ENCODE peak calls at places on chromosomes 1 and 21, in nine cellular contexts. One of them, this sample, is unnamed.

GRCh38 chr1:91697322-91698260 is 188.4 kb downstream of the TGFBR3 start:
- DNase-seq in NCI-H1092: no peak
- DNase-seq in activated T-cell treated with anti-CD3 and anti-CD28 coated beads for 1 hour: peak; percentile 14
- DNase-seq in osteocyte: no peak
- DNase-seq in LNCaP clone FGC: no peak
- DNase-seq in lung microvascular endothelial cell: no peak
- DNase-seq in activated CD8-positive, alpha-beta memory T cell treated with anti-CD3 and anti-CD28 coated beads for 48 hours: no peak
- DNase-seq in stimulated activated naive CD4-positive, alpha-beta T cell: no peak
- DNase-seq in ACHN: no peak
- DNase-seq in this sample: no peak

GRCh38 chr1:3771108-3772026 is 1.2 kb upstream of the SMIM1 start:
- DNase-seq in NCI-H1092: no peak
- DNase-seq in activated T-cell treated with anti-CD3 and anti-CD28 coated beads for 1 hour: no peak
- DNase-seq in osteocyte: no peak
- DNase-seq in LNCaP clone FGC: no peak
- DNase-seq in lung microvascular endothelial cell: no peak
- DNase-seq in activated CD8-positive, alpha-beta memory T cell treated with anti-CD3 and anti-CD28 coated beads for 48 hours: no peak
- DNase-seq in stimulated activated naive CD4-positive, alpha-beta T cell: no peak
- DNase-seq in ACHN: no peak
- DNase-seq in this sample: peak; percentile 65

GRCh38 chr21:46127239-46128105 is 27.9 kb downstream of the FTCD start:
- DNase-seq in NCI-H1092: no peak
- DNase-seq in activated T-cell treated with anti-CD3 and anti-CD28 coated beads for 1 hour: no peak
- DNase-seq in osteocyte: peak; percentile 81
- DNase-seq in LNCaP clone FGC: no peak
- DNase-seq in lung microvascular endothelial cell: no peak
- DNase-seq in activated CD8-positive, alpha-beta memory T cell treated with anti-CD3 and anti-CD28 coated beads for 48 hours: no peak
- DNase-seq in stimulated activated naive CD4-positive, alpha-beta T cell: no peak
- DNase-seq in ACHN: no peak
- DNase-seq in this sample: no peak

GRCh38 chr1:223628233-223628632 is 37.3 kb downstream of the CAPN8 start:
- DNase-seq in NCI-H1092: peak; percentile 57
- DNase-seq in activated T-cell treated with anti-CD3 and anti-CD28 coated beads for 1 hour: peak; percentile 37
- DNase-seq in osteocyte: no peak
- DNase-seq in LNCaP clone FGC: no peak
- DNase-seq in lung microvascular endothelial cell: peak; percentile 32
- DNase-seq in activated CD8-positive, alpha-beta memory T cell treated with anti-CD3 and anti-CD28 coated beads for 48 hours: peak; percentile 20
- DNase-seq in stimulated activated naive CD4-positive, alpha-beta T cell: peak; percentile 3
- DNase-seq in ACHN: peak; percentile 42
- DNase-seq in this sample: peak; percentile 65

GRCh38 chr1:209569445-209570207 is 13.9 kb upstream of the CAMK1G start:
- DNase-seq in NCI-H1092: peak; percentile 83
- DNase-seq in activated T-cell treated with anti-CD3 and anti-CD28 coated beads for 1 hour: peak; percentile 73
- DNase-seq in osteocyte: no peak
- DNase-seq in LNCaP clone FGC: peak; percentile 66
- DNase-seq in lung microvascular endothelial cell: peak; percentile 83
- DNase-seq in activated CD8-positive, alpha-beta memory T cell treated with anti-CD3 and anti-CD28 coated beads for 48 hours: peak; percentile 62
- DNase-seq in stimulated activated naive CD4-positive, alpha-beta T cell: peak; percentile 69
- DNase-seq in ACHN: peak; percentile 78
- DNase-seq in this sample: peak; percentile 61

GRCh38 chr1:186643600-186643999 is 36.6 kb downstream of the PTGS2 start:
- DNase-seq in NCI-H1092: no peak
- DNase-seq in activated T-cell treated with anti-CD3 and anti-CD28 coated beads for 1 hour: no peak
- DNase-seq in osteocyte: no peak
- DNase-seq in LNCaP clone FGC: no peak
- DNase-seq in lung microvascular endothelial cell: no peak
- DNase-seq in activated CD8-positive, alpha-beta memory T cell treated with anti-CD3 and anti-CD28 coated beads for 48 hours: no peak
- DNase-seq in stimulated activated naive CD4-positive, alpha-beta T cell: no peak
- DNase-seq in ACHN: no peak
- DNase-seq in this sample: no peak

GRCh38 chr1:159945483-159946241 is at the start of gene IGSF9:
- DNase-seq in NCI-H1092: peak; percentile 91
- DNase-seq in activated T-cell treated with anti-CD3 and anti-CD28 coated beads for 1 hour: peak; percentile 65
- DNase-seq in osteocyte: no peak
- DNase-seq in LNCaP clone FGC: peak; percentile 96
- DNase-seq in lung microvascular endothelial cell: peak; percentile 48
- DNase-seq in activated CD8-positive, alpha-beta memory T cell treated with anti-CD3 and anti-CD28 coated beads for 48 hours: peak; percentile 47
- DNase-seq in stimulated activated naive CD4-positive, alpha-beta T cell: peak; percentile 74
- DNase-seq in ACHN: peak; percentile 74
- DNase-seq in this sample: peak; percentile 95

GRCh38 chr21:40852563-40852962 is 5.6 kb upstream of the DSCAM start:
- DNase-seq in NCI-H1092: no peak
- DNase-seq in activated T-cell treated with anti-CD3 and anti-CD28 coated beads for 1 hour: no peak
- DNase-seq in osteocyte: no peak
- DNase-seq in LNCaP clone FGC: no peak
- DNase-seq in lung microvascular endothelial cell: no peak
- DNase-seq in activated CD8-positive, alpha-beta memory T cell treated with anti-CD3 and anti-CD28 coated beads for 48 hours: no peak
- DNase-seq in stimulated activated naive CD4-positive, alpha-beta T cell: no peak
- DNase-seq in ACHN: no peak
- DNase-seq in this sample: no peak

GRCh38 chr1:224223819-224224714 is 41.0 kb downstream of the DEGS1 start:
- DNase-seq in NCI-H1092: no peak
- DNase-seq in activated T-cell treated with anti-CD3 and anti-CD28 coated beads for 1 hour: no peak
- DNase-seq in osteocyte: no peak
- DNase-seq in LNCaP clone FGC: no peak
- DNase-seq in lung microvascular endothelial cell: peak; percentile 92
- DNase-seq in activated CD8-positive, alpha-beta memory T cell treated with anti-CD3 and anti-CD28 coated beads for 48 hours: no peak
- DNase-seq in stimulated activated naive CD4-positive, alpha-beta T cell: no peak
- DNase-seq in ACHN: peak; percentile 21
- DNase-seq in this sample: no peak

GRCh38 chr1:162696286-162696862 is 64.1 kb downstream of the DDR2 start:
- DNase-seq in NCI-H1092: peak; percentile 98
- DNase-seq in activated T-cell treated with anti-CD3 and anti-CD28 coated beads for 1 hour: no peak
- DNase-seq in osteocyte: peak; percentile 86
- DNase-seq in LNCaP clone FGC: peak; percentile 91
- DNase-seq in lung microvascular endothelial cell: peak; percentile 83
- DNase-seq in activated CD8-positive, alpha-beta memory T cell treated with anti-CD3 and anti-CD28 coated beads for 48 hours: no peak
- DNase-seq in stimulated activated naive CD4-positive, alpha-beta T cell: no peak
- DNase-seq in ACHN: no peak
- DNase-seq in this sample: peak; percentile 57

GRCh38 chr1:99869304-99869703 is 19.1 kb downstream of the AGL start:
- DNase-seq in NCI-H1092: no peak
- DNase-seq in activated T-cell treated with anti-CD3 and anti-CD28 coated beads for 1 hour: no peak
- DNase-seq in osteocyte: no peak
- DNase-seq in LNCaP clone FGC: no peak
- DNase-seq in lung microvascular endothelial cell: no peak
- DNase-seq in activated CD8-positive, alpha-beta memory T cell treated with anti-CD3 and anti-CD28 coated beads for 48 hours: no peak
- DNase-seq in stimulated activated naive CD4-positive, alpha-beta T cell: no peak
- DNase-seq in ACHN: no peak
- DNase-seq in this sample: no peak

GRCh38 chr1:54051936-54052469 is 1.0 kb downstream of the TMEM59 start:
- DNase-seq in NCI-H1092: no peak
- DNase-seq in activated T-cell treated with anti-CD3 and anti-CD28 coated beads for 1 hour: no peak
- DNase-seq in osteocyte: no peak
- DNase-seq in LNCaP clone FGC: no peak
- DNase-seq in lung microvascular endothelial cell: peak; percentile 6
- DNase-seq in activated CD8-positive, alpha-beta memory T cell treated with anti-CD3 and anti-CD28 coated beads for 48 hours: no peak
- DNase-seq in stimulated activated naive CD4-positive, alpha-beta T cell: no peak
- DNase-seq in ACHN: peak; percentile 5
- DNase-seq in this sample: peak; percentile 22

GRCh38 chr1:25799758-25800537 is at the start of gene SELENON:
- DNase-seq in NCI-H1092: peak; percentile 53
- DNase-seq in activated T-cell treated with anti-CD3 and anti-CD28 coated beads for 1 hour: no peak
- DNase-seq in osteocyte: no peak
- DNase-seq in LNCaP clone FGC: no peak
- DNase-seq in lung microvascular endothelial cell: peak; percentile 39
- DNase-seq in activated CD8-positive, alpha-beta memory T cell treated with anti-CD3 and anti-CD28 coated beads for 48 hours: no peak
- DNase-seq in stimulated activated naive CD4-positive, alpha-beta T cell: peak; percentile 47
- DNase-seq in ACHN: peak; percentile 35
- DNase-seq in this sample: peak; percentile 97

GRCh38 chr1:40861227-40862003 is 748 bp downstream of the CITED4 start:
- DNase-seq in NCI-H1092: peak; percentile 12
- DNase-seq in activated T-cell treated with anti-CD3 and anti-CD28 coated beads for 1 hour: no peak
- DNase-seq in osteocyte: no peak
- DNase-seq in LNCaP clone FGC: no peak
- DNase-seq in lung microvascular endothelial cell: peak; percentile 60
- DNase-seq in activated CD8-positive, alpha-beta memory T cell treated with anti-CD3 and anti-CD28 coated beads for 48 hours: no peak
- DNase-seq in stimulated activated naive CD4-positive, alpha-beta T cell: peak; percentile 31
- DNase-seq in ACHN: peak; percentile 49
- DNase-seq in this sample: peak; percentile 74

GRCh38 chr1:88237026-88237425 is 447.0 kb upstream of the PKN2 start:
- DNase-seq in NCI-H1092: no peak
- DNase-seq in activated T-cell treated with anti-CD3 and anti-CD28 coated beads for 1 hour: no peak
- DNase-seq in osteocyte: no peak
- DNase-seq in LNCaP clone FGC: no peak
- DNase-seq in lung microvascular endothelial cell: no peak
- DNase-seq in activated CD8-positive, alpha-beta memory T cell treated with anti-CD3 and anti-CD28 coated beads for 48 hours: no peak
- DNase-seq in stimulated activated naive CD4-positive, alpha-beta T cell: no peak
- DNase-seq in ACHN: no peak
- DNase-seq in this sample: no peak